ENCODE peak calls at places on chromosomes 12 and 14, in seven cellular contexts. R is GM12878, W is HCT116, V is K562, U is HepG2, E is H1, Q is NT2/D1. B is an unnamed sample.

GRCh38 chr12:115078334-115078733 is 394.4 kb upstream of the TBX3 start:
- DNase-seq in R (no peak), W (no peak), V (no peak), U (peak; percentile 21), E (no peak), Q (no peak), B (no peak)

GRCh38 chr12:96425321-96425720 is 25.1 kb upstream of the CDK17 start:
- DNase-seq in R (no peak), W (no peak), V (no peak), U (no peak), E (no peak), Q (no peak), B (no peak)

GRCh38 chr12:128784030-128784770 is 39.6 kb downstream of the SLC15A4 start:
- DNase-seq in R (no peak), W (no peak), V (no peak), U (no peak), E (no peak), Q (no peak), B (no peak)

GRCh38 chr12:93918262-93918661 is 230.1 kb upstream of the PLXNC1 start:
- DNase-seq in R (no peak), W (no peak), V (no peak), U (no peak), E (no peak), Q (no peak), B (no peak)

GRCh38 chr14:41299924-41300323 is 306.8 kb upstream of the LRFN5 start:
- DNase-seq in R (no peak), W (no peak), V (no peak), U (peak; percentile 16), E (no peak), Q (no peak), B (no peak)

GRCh38 chr12:69008510-69008909 is 75.5 kb upstream of the CPM start:
- DNase-seq in R (no peak), W (no peak), V (no peak), U (no peak), E (no peak), Q (no peak), B (no peak)

GRCh38 chr12:118773956-118774723 is 207.2 kb upstream of the SRRM4 start:
- DNase-seq in R (no peak), W (no peak), V (no peak), U (no peak), E (peak; percentile 82), Q (peak; percentile 65), B (peak; percentile 81)

GRCh38 chr14:103362780-103363179 is 22.4 kb upstream of the MARK3 start:
- DNase-seq in R (no peak), W (peak; percentile 29), V (no peak), U (no peak), E (no peak), Q (no peak), B (no peak)

GRCh38 chr14:63752449-63753169 is 24.7 kb upstream of the SGPP1 start:
- DNase-seq in R (no peak), W (no peak), V (no peak), U (peak; percentile 12), E (no peak), Q (no peak), B (no peak)

GRCh38 chr14:62125793-62126192 is 363.6 kb downstream of the SNAPC1 start:
- DNase-seq in R (no peak), W (no peak), V (no peak), U (no peak), E (no peak), Q (no peak), B (no peak)

GRCh38 chr14:55581011-55581806 is 1.2 kb downstream of the KTN1 start:
- DNase-seq in R (no peak), W (no peak), V (peak; percentile 10), U (peak; percentile 23), E (no peak), Q (no peak), B (peak; percentile 72)

GRCh38 chr12:125688881-125689280 is 623.6 kb downstream of the AACS start:
- DNase-seq in R (no peak), W (no peak), V (no peak), U (no peak), E (no peak), Q (no peak), B (no peak)

GRCh38 chr12:120110550-120111501 is 5.7 kb downstream of the RAB35 start:
- DNase-seq in R (no peak), W (no peak), V (no peak), U (no peak), E (no peak), Q (no peak), B (no peak)

GRCh38 chr12:62862259-62862881 is 72.6 kb downstream of the PPM1H start:
- DNase-seq in R (no peak), W (no peak), V (no peak), U (no peak), E (no peak), Q (no peak), B (no peak)

GRCh38 chr12:40770781-40771180 is 78.5 kb downstream of the CNTN1 start:
- DNase-seq in R (no peak), W (no peak), V (no peak), U (no peak), E (no peak), Q (no peak), B (no peak)

GRCh38 chr12:68358532-68359485 is 26.6 kb upstream of the MDM1 start:
- DNase-seq in R (peak; percentile 74), W (peak; percentile 50), V (peak; percentile 30), U (peak; percentile 57), E (no peak), Q (peak; percentile 66), B (peak; percentile 49)

GRCh38 chr12:42969357-42969756 is 379.8 kb upstream of the PRICKLE1 start:
- DNase-seq in R (no peak), W (no peak), V (no peak), U (no peak), E (no peak), Q (no peak), B (no peak)

GRCh38 chr12:54603173-54603814 is 14.8 kb upstream of the PPP1R1A start:
- DNase-seq in R (peak; percentile 21), W (peak; percentile 71), V (peak; percentile 77), U (peak; percentile 67), E (no peak), Q (peak; percentile 72), B (peak; percentile 62)
- TF ChIP-seq YY1 in R (no peak), W (peak; percentile 24), V (no peak), U (no peak), E (no peak), Q (no peak), B (no peak)

GRCh38 chr12:79690606-79691298 is at the start of gene PAWR:
- DNase-seq in R (no peak), W (peak; percentile 70), V (no peak), U (peak; percentile 71), E (peak; percentile 63), Q (peak; percentile 78), B (peak; percentile 67)
- TF ChIP-seq YY1 in R (no peak), W (no peak), V (no peak), U (peak; percentile 19), E (no peak), Q (no peak), B (no peak)

GRCh38 chr14:54148251-54148650 is 191.6 kb upstream of the BMP4 start:
- DNase-seq in R (no peak), W (no peak), V (no peak), U (no peak), E (no peak), Q (no peak), B (no peak)
- TF ChIP-seq YY1 in R (no peak), W (no peak), V (no peak), U (no peak), E (no peak), Q (no peak), B (no peak)

DNA sequence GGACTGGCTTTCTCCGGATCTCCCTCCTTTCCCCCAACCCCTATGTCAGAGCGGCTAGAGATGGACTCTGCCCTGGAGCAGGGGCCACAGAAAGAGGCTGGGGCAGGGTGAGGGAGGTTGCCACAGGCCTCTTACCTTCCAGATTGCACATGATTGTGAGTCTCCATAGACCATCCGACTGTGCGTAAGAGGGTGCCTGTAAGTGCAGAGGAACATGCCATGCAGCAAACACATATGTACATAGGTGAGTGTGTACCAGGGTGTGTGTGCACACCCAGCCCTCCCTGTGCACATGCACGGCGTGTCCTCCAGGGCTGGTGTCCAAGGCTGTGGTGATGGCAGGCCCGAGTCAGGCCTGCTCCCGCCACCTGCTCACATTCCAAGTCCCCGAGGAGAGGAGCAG is 28.3 kb downstream of the FAM222A start:
- DNase-seq in R (no peak), W (no peak), V (no peak), U (peak; percentile 56), E (no peak), Q (no peak), B (peak; percentile 46)
- TF ChIP-seq YY1 in R (no peak), W (no peak), V (no peak), U (no peak), E (no peak), Q (no peak), B (no peak)